ENCODE peak calls at places on chromosomes 2 and 18, in seven cellular contexts. A is bronchial epithelial cell, S is AG09319, E is colonic mucosa, N is neural crest cell, M is nephron progenitor cell, H is HFF-Myc. W is an unnamed sample.

GRCh38 chr2:219441451-219442205 is 7.0 kb downstream of the SPEG start:
- DNase-seq in E (no peak), N (no peak), H (no peak), M (peak), S (no peak), A (peak), W (no peak)

GRCh38 chr2:236240228-236240990 is 23.8 kb downstream of the ASB18 start:
- DNase-seq in H (no peak), M (no peak), S (no peak), E (no peak), N (no peak), A (no peak), W (peak)

GRCh38 chr2:128770143-128771080 is 451.7 kb upstream of the HS6ST1 start:
- DNase-seq in H (no peak), M (no peak), S (no peak), N (no peak), A (no peak), E (no peak), W (peak)

GRCh38 chr2:15943378-15943851 is 3.1 kb downstream of the MYCN start:
- DNase-seq in H (no peak), E (peak), N (peak), M (peak), S (no peak), A (no peak), W (no peak)

GRCh38 chr2:96870631-96871255 is 863 bp upstream of the SEMA4C start:
- DNase-seq in N (no peak), S (no peak), A (no peak), M (no peak), H (no peak), E (peak), W (no peak)

GRCh38 chr2:105857076-105857740 is 112.5 kb downstream of the NCK2 start:
- DNase-seq in E (no peak), S (no peak), M (no peak), A (no peak), H (no peak), N (no peak), W (peak)

GRCh38 chr2:122739732-122740593 is 984.5 kb downstream of the TSN start:
- DNase-seq in H (no peak), S (no peak), A (no peak), M (no peak), E (no peak), N (no peak), W (no peak)

GRCh38 chr2:159071190-159071915 is 102.9 kb downstream of the TANC1 start:
- DNase-seq in E (no peak), N (no peak), M (no peak), H (no peak), A (no peak), S (peak), W (no peak)

GRCh38 chr2:102061962-102062795 is 70.4 kb downstream of the IL1R2 start:
- DNase-seq in N (no peak), H (no peak), M (no peak), A (peak), E (no peak), S (no peak), W (no peak)

GRCh38 chr2:15748736-15749323 is 157.2 kb downstream of the DDX1 start:
- DNase-seq in A (peak), S (no peak), E (peak), M (peak), N (peak), H (no peak), W (no peak)

GRCh38 chr2:195027947-195028346 is 629.1 kb upstream of the SLC39A10 start:
- DNase-seq in H (no peak), S (no peak), M (no peak), E (no peak), A (no peak), N (no peak), W (no peak)

GRCh38 chr2:199160677-199161465 is 296.9 kb downstream of the SATB2 start:
- DNase-seq in S (peak), H (peak), M (no peak), A (peak), N (no peak), E (no peak), W (no peak)

GRCh38 chr18:70235478-70235877 is 30.0 kb upstream of the RTTN start:
- DNase-seq in A (no peak), S (no peak), M (no peak), N (no peak), H (no peak), E (no peak), W (no peak)

GRCh38 chr2:85216051-85216431 is 82.8 kb downstream of the TCF7L1 start:
- DNase-seq in M (peak), H (no peak), N (peak), S (no peak), A (peak), E (no peak), W (peak)

GRCh38 chr2:180291060-180291459 is 284.0 kb upstream of the CWC22 start:
- DNase-seq in H (no peak), E (no peak), S (peak), M (no peak), N (no peak), A (peak), W (no peak)

GRCh38 chr2:239727182-239727775 is 297.9 kb downstream of the NDUFA10 start:
- DNase-seq in E (no peak), H (no peak), N (no peak), A (no peak), S (no peak), M (no peak), W (no peak)

GRCh38 chr18:51078026-51078425 is 48.0 kb downstream of the SMAD4 start:
- DNase-seq in E (no peak), N (no peak), H (no peak), A (no peak), M (no peak), S (no peak), W (no peak)

GRCh38 chr2:108363900-108364225 is 13.9 kb upstream of the SULT1C4 start:
- DNase-seq in A (peak), N (no peak), M (no peak), S (no peak), E (no peak), H (no peak), W (no peak)

DNA sequence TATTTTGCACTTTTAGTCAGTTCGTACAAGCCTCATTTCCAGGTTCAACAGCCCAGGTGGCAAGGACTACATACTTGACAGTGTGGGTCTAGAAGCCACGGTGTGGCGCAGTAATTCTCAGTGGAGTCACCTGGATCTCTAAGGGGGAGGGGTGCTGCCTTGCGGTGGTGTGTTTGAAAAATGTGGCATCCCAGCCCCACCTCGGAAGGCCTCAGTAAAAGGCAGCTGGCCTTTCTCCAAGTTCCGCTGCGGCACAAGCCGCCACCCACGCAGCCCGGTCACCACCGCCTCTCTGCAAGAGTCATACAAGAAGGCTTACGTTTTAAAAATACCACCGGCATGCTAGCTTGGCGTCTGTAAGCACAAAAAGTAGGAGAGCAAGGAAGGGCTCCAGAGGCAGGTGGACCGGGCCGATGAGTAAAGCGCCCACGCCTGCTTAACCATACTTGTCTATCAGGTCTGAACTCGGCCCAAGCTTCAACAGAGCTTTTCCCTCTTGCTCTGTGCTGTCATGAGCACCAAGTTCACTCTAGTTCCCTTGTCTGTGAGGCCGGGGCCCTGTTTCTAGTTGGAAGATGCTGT is 49.5 kb downstream of the SPRED2 start:
- DNase-seq in H (no peak), M (peak), N (no peak), E (peak), S (peak), A (peak), W (peak)
- TF ChIP-seq CTCF in H (no peak), M (no peak), N (no peak), E (peak), S (no peak), A (peak), W (no peak)

DNA sequence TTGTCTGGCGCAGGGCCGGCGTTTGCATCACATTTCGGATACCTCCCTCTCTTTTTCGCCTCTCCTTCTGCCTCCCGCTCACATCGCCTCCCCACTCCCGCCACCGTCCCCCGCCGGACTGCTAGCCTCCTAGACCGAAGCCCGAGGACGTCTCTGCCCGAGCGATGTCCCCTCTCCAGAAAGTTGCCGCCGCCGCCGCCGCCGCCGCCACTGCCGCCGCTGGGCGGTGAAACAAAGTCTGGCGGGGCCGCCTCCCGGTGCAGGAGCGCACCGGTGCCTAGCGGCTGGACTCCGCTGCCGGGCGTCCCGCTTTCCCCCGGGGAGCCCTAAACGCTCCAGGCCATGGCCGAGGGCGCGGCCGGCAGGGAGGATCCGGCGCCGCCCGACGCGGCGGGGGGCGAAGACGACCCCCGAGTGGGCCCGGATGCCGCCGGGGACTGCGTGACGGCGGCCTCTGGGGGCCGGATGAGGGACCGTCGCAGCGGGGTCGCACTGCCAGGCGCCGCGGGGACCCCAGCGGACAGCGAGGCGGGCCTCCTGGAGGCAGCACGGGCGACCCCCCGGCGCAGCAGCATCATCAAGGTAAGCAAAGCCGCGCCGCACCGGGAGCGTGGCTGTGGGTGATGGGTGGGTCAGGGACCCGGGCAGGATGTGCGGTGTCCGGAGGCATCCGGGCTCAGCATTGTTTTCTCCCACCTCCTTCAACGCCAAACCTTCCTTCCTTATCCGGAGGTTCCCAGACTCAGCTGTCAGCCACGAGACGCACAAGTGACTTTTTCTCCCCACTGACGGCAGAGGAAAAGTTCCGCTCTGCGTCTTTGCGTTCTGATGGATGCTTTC is 585 bp downstream of the PLCL1 start:
- DNase-seq in M (peak), A (no peak), H (no peak), N (peak), S (no peak), E (peak), W (no peak)
- TF ChIP-seq CTCF in M (peak), A (no peak), H (no peak), N (peak), S (no peak), E (no peak), W (no peak)

GRCh38 chr2:174078275-174078674 is 113.1 kb upstream of the SP3 start:
- DNase-seq in N (no peak), H (no peak), S (no peak), A (no peak), E (no peak), M (no peak), W (no peak)
- TF ChIP-seq CTCF in N (peak), H (peak), S (peak), A (peak), E (no peak), M (peak), W (peak)

DNA sequence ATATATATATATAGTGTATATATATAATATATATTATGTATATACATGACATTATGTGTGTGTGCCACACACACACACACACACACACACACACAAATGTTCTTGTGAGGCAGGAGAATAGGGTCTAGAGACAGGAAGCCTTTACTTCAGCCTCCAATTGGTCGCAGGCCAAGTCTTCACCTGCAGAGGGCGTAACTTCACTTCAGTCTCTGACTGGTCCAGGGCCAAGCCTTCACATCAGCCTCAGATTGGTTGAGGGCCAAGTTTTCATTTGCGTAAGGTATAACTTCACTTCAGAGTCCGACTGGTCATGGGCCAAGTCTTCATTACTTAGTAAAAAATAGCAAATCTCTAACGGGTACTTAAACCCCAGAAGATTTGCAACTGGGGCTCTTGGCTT is 13.2 kb upstream of the SS18 start:
- DNase-seq in M (peak), H (no peak), S (no peak), E (no peak), N (peak), A (peak), W (no peak)
- TF ChIP-seq CTCF in M (no peak), H (peak), S (no peak), E (no peak), N (peak), A (peak), W (peak)

GRCh38 chr18:23095463-23095862 is 39.8 kb upstream of the CABLES1 start:
- DNase-seq in A (no peak), H (no peak), S (no peak), N (no peak), E (no peak), M (no peak), W (no peak)
- TF ChIP-seq CTCF in A (no peak), H (no peak), S (no peak), N (no peak), E (no peak), M (no peak), W (no peak)

DNA sequence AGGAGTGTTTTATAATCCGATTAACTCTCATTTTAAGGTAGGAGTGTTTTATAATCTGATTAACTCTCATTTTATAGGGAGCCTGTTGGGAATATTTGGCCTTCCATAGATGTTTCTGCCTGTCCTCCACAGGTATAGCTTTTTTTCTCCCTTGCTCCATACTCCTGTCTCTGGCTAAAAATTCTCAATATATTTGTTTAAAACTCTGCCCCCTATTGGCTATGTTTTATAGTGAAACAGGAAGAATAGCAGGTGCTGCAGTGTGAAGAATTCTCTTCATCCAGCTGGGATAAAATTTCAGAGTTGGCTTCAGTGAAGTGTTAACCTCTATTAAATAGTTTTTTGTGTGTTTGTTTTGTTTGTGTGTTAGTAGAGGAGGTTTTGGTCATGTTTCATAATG is 1046.0 kb upstream of the TMEFF2 start:
- DNase-seq in M (no peak), H (no peak), N (no peak), E (no peak), A (peak), S (no peak), W (no peak)
- TF ChIP-seq CTCF in M (peak), H (no peak), N (peak), E (no peak), A (peak), S (no peak), W (peak)